ENCODE peak calls at places on chromosomes 4 and X, in eight cellular contexts. P, J, V, B, Q, N, K and O are unnamed samples.

GRCh38 chr4:8585186-8585585 is 5.0 kb downstream of the GPR78 start:
- DNase-seq in P (no peak), J (no peak), V (no peak), B (no peak), Q (no peak), N (no peak), K (no peak), O (no peak)

GRCh38 chr4:185307136-185307950 is 88.4 kb downstream of the LRP2BP start:
- DNase-seq in P (no peak), J (peak), V (no peak), B (no peak), Q (no peak), N (no peak), K (no peak), O (no peak)

GRCh38 chr4:16669036-16669435 is 229.4 kb downstream of the LDB2 start:
- DNase-seq in P (no peak), J (no peak), V (no peak), B (no peak), Q (no peak), N (no peak), K (no peak), O (no peak)

GRCh38 chrX:39201305-39201990 is 400.2 kb downstream of the MID1IP1 start:
- DNase-seq in P (no peak), J (peak), V (no peak), B (no peak), Q (no peak), N (no peak), K (no peak), O (no peak)

GRCh38 chr4:128854433-128854832 is 44.9 kb downstream of the JADE1 start:
- DNase-seq in P (no peak), J (no peak), V (peak), B (no peak), Q (no peak), N (no peak), K (no peak), O (no peak)

GRCh38 chrX:47200385-47201150 is 6.9 kb downstream of the UBA1 start:
- DNase-seq in P (no peak), J (peak), V (no peak), B (no peak), Q (no peak), N (no peak), K (no peak), O (no peak)

GRCh38 chr4:125070869-125071268 is 243.9 kb upstream of the FAT4 start:
- DNase-seq in P (no peak), J (no peak), V (no peak), B (no peak), Q (no peak), N (no peak), K (no peak), O (no peak)

GRCh38 chr4:71066737-71067716 is 73.6 kb downstream of the DCK start:
- DNase-seq in P (no peak), J (no peak), V (no peak), B (no peak), Q (no peak), N (no peak), K (no peak), O (no peak)

GRCh38 chrX:150361070-150361776 is 1.9 kb upstream of the MAMLD1 start:
- DNase-seq in P (peak), J (peak), V (peak), B (no peak), Q (no peak), N (no peak), K (no peak), O (no peak)

GRCh38 chr4:1045193-1045594 is 33.8 kb downstream of the FGFRL1 start:
- DNase-seq in P (peak), J (peak), V (no peak), B (no peak), Q (no peak), N (no peak), K (no peak), O (no peak)

GRCh38 chr4:183356931-183357675 is 34.9 kb upstream of the CLDN24 start:
- DNase-seq in P (no peak), J (no peak), V (no peak), B (no peak), Q (no peak), N (no peak), K (no peak), O (no peak)

GRCh38 chr4:7450775-7451433 is 16.2 kb upstream of the PSAPL1 start:
- DNase-seq in P (no peak), J (no peak), V (no peak), B (no peak), Q (no peak), N (no peak), K (no peak), O (no peak)

GRCh38 chr4:112083587-112084347 is 61.5 kb upstream of the FAM241A start:
- DNase-seq in P (no peak), J (peak), V (no peak), B (no peak), Q (no peak), N (no peak), K (no peak), O (no peak)

GRCh38 chrX:14697453-14697852 is 168.1 kb downstream of the GLRA2 start:
- DNase-seq in P (peak), J (peak), V (no peak), B (no peak), Q (no peak), N (no peak), K (no peak), O (no peak)

GRCh38 chr4:147723316-147723715 is 8.6 kb upstream of the ARHGAP10 start:
- DNase-seq in P (peak), J (no peak), V (no peak), B (no peak), Q (no peak), N (no peak), K (no peak), O (no peak)

GRCh38 chrX:19670854-19671620 is 155.7 kb upstream of the MAP3K15 start:
- DNase-seq in P (peak), J (peak), V (no peak), B (peak), Q (peak), N (no peak), K (no peak), O (no peak)

GRCh38 chr4:4819213-4819606 is 40.3 kb upstream of the MSX1 start:
- DNase-seq in P (no peak), J (no peak), V (no peak), B (no peak), Q (no peak), N (no peak), K (no peak), O (no peak)